ENCODE peak calls at places on chromosome 9, in nine cellular contexts. One of them, this sample, is unnamed. For H3K4me1, the result is how much of the 10 kb centered on the place peaks cover.

GRCh38 chr9:5629312-5630037 is 568 bp downstream of the RIC1 start:
- DNase-seq in esophagus squamous epithelium: no peak
- DNase-seq in psoas muscle: peak
- DNase-seq in uterus: peak
- DNase-seq in fibroblast of lung: peak
- DNase-seq in tibial artery: peak
- DNase-seq in endodermal cell: peak
- DNase-seq in hepatocyte: peak
- DNase-seq in IMR-90: no peak
- DNase-seq in this sample: no peak

GRCh38 chr9:114011313-114011712 is 66.8 kb downstream of the AMBP start:
- DNase-seq in esophagus squamous epithelium: no peak
- DNase-seq in psoas muscle: no peak
- DNase-seq in uterus: peak
- DNase-seq in fibroblast of lung: no peak
- DNase-seq in tibial artery: peak
- DNase-seq in endodermal cell: peak
- DNase-seq in hepatocyte: no peak
- DNase-seq in IMR-90: no peak
- DNase-seq in this sample: no peak

GRCh38 chr9:124802426-124802825 is 25.5 kb downstream of the OLFML2A start:
- DNase-seq in esophagus squamous epithelium: no peak
- DNase-seq in psoas muscle: peak
- DNase-seq in uterus: no peak
- DNase-seq in fibroblast of lung: no peak
- DNase-seq in tibial artery: no peak
- DNase-seq in endodermal cell: no peak
- DNase-seq in hepatocyte: no peak
- DNase-seq in IMR-90: no peak
- DNase-seq in this sample: no peak

GRCh38 chr9:112049834-112050516 is 125.1 kb downstream of the SUSD1 start:
- DNase-seq in esophagus squamous epithelium: no peak
- DNase-seq in psoas muscle: no peak
- DNase-seq in uterus: no peak
- DNase-seq in fibroblast of lung: no peak
- DNase-seq in tibial artery: no peak
- DNase-seq in endodermal cell: peak
- DNase-seq in hepatocyte: no peak
- DNase-seq in IMR-90: no peak
- DNase-seq in this sample: no peak

GRCh38 chr9:133368249-133368881 is 7.5 kb downstream of the SURF4 start:
- DNase-seq in esophagus squamous epithelium: no peak
- DNase-seq in psoas muscle: no peak
- DNase-seq in uterus: no peak
- DNase-seq in fibroblast of lung: no peak
- DNase-seq in tibial artery: no peak
- DNase-seq in endodermal cell: no peak
- DNase-seq in hepatocyte: peak
- DNase-seq in IMR-90: no peak
- DNase-seq in this sample: no peak

GRCh38 chr9:98182069-98182820 is 10.2 kb downstream of the CORO2A start:
- DNase-seq in esophagus squamous epithelium: no peak
- DNase-seq in psoas muscle: peak
- DNase-seq in uterus: no peak
- DNase-seq in fibroblast of lung: no peak
- DNase-seq in tibial artery: no peak
- DNase-seq in endodermal cell: no peak
- DNase-seq in hepatocyte: no peak
- DNase-seq in IMR-90: no peak
- DNase-seq in this sample: no peak

GRCh38 chr9:128325629-128326028 is 3.0 kb downstream of the COQ4 start:
- DNase-seq in esophagus squamous epithelium: no peak
- DNase-seq in psoas muscle: no peak
- DNase-seq in uterus: no peak
- DNase-seq in fibroblast of lung: no peak
- DNase-seq in tibial artery: no peak
- DNase-seq in endodermal cell: no peak
- DNase-seq in hepatocyte: no peak
- DNase-seq in IMR-90: no peak
- DNase-seq in this sample: no peak

GRCh38 chr9:111029260-111029659 is 9.0 kb downstream of the LPAR1 start:
- DNase-seq in esophagus squamous epithelium: no peak
- DNase-seq in psoas muscle: no peak
- DNase-seq in uterus: no peak
- DNase-seq in fibroblast of lung: no peak
- DNase-seq in tibial artery: no peak
- DNase-seq in endodermal cell: no peak
- DNase-seq in hepatocyte: no peak
- DNase-seq in IMR-90: no peak
- DNase-seq in this sample: no peak

GRCh38 chr9:100425758-100426157 is 1.2 kb upstream of the MSANTD3 start:
- DNase-seq in esophagus squamous epithelium: no peak
- DNase-seq in psoas muscle: no peak
- DNase-seq in uterus: no peak
- DNase-seq in fibroblast of lung: no peak
- DNase-seq in tibial artery: no peak
- DNase-seq in endodermal cell: no peak
- DNase-seq in hepatocyte: no peak
- DNase-seq in IMR-90: no peak
- DNase-seq in this sample: no peak

GRCh38 chr9:95045751-95046150 is 271.8 kb downstream of the FANCC start:
- DNase-seq in esophagus squamous epithelium: no peak
- DNase-seq in psoas muscle: no peak
- DNase-seq in uterus: no peak
- DNase-seq in fibroblast of lung: no peak
- DNase-seq in tibial artery: no peak
- DNase-seq in endodermal cell: peak
- DNase-seq in hepatocyte: no peak
- DNase-seq in IMR-90: no peak
- DNase-seq in this sample: no peak

GRCh38 chr9:110217656-110218099 is 9.7 kb upstream of the C9orf152 start:
- DNase-seq in esophagus squamous epithelium: no peak
- DNase-seq in psoas muscle: no peak
- DNase-seq in uterus: peak
- DNase-seq in fibroblast of lung: peak
- DNase-seq in tibial artery: no peak
- DNase-seq in endodermal cell: no peak
- DNase-seq in hepatocyte: peak
- DNase-seq in IMR-90: peak
- DNase-seq in this sample: no peak

GRCh38 chr9:134992755-134993124 is 75.0 kb upstream of the FCN1 start:
- DNase-seq in esophagus squamous epithelium: no peak
- DNase-seq in psoas muscle: peak
- DNase-seq in uterus: peak
- DNase-seq in fibroblast of lung: no peak
- DNase-seq in tibial artery: peak
- DNase-seq in endodermal cell: no peak
- DNase-seq in hepatocyte: no peak
- DNase-seq in IMR-90: no peak
- DNase-seq in this sample: no peak

GRCh38 chr9:116515541-116515940 is 171.6 kb upstream of the TRIM32 start:
- DNase-seq in esophagus squamous epithelium: no peak
- DNase-seq in psoas muscle: no peak
- DNase-seq in uterus: no peak
- DNase-seq in fibroblast of lung: no peak
- DNase-seq in tibial artery: no peak
- DNase-seq in endodermal cell: no peak
- DNase-seq in hepatocyte: no peak
- DNase-seq in IMR-90: no peak
- DNase-seq in this sample: no peak

GRCh38 chr9:34589656-34590375 is at the start of gene CNTFR:
- DNase-seq in esophagus squamous epithelium: no peak
- DNase-seq in psoas muscle: peak
- DNase-seq in uterus: peak
- DNase-seq in fibroblast of lung: no peak
- DNase-seq in tibial artery: peak
- DNase-seq in endodermal cell: no peak
- DNase-seq in hepatocyte: peak
- DNase-seq in IMR-90: no peak
- DNase-seq in this sample: no peak
- H3K4me1 ChIP-seq in esophagus squamous epithelium: under half
- H3K4me1 ChIP-seq in psoas muscle: half or more
- H3K4me1 ChIP-seq in uterus: under half
- H3K4me1 ChIP-seq in fibroblast of lung: under half
- H3K4me1 ChIP-seq in tibial artery: under half
- H3K4me1 ChIP-seq in endodermal cell: under half
- H3K4me1 ChIP-seq in hepatocyte: under half
- H3K4me1 ChIP-seq in IMR-90: under half
- H3K4me1 ChIP-seq in this sample: under half

GRCh38 chr9:121185178-121185745 is 16.4 kb downstream of the RAB14 start:
- DNase-seq in esophagus squamous epithelium: no peak
- DNase-seq in psoas muscle: no peak
- DNase-seq in uterus: no peak
- DNase-seq in fibroblast of lung: no peak
- DNase-seq in tibial artery: no peak
- DNase-seq in endodermal cell: no peak
- DNase-seq in hepatocyte: no peak
- DNase-seq in IMR-90: no peak
- DNase-seq in this sample: no peak

GRCh38 chr9:121184463-121184862 is 17.2 kb downstream of the RAB14 start:
- DNase-seq in esophagus squamous epithelium: no peak
- DNase-seq in psoas muscle: no peak
- DNase-seq in uterus: no peak
- DNase-seq in fibroblast of lung: no peak
- DNase-seq in tibial artery: no peak
- DNase-seq in endodermal cell: no peak
- DNase-seq in hepatocyte: no peak
- DNase-seq in IMR-90: no peak
- DNase-seq in this sample: no peak

GRCh38 chr9:121183666-121184423 is 17.8 kb downstream of the RAB14 start:
- DNase-seq in esophagus squamous epithelium: no peak
- DNase-seq in psoas muscle: no peak
- DNase-seq in uterus: no peak
- DNase-seq in fibroblast of lung: no peak
- DNase-seq in tibial artery: no peak
- DNase-seq in endodermal cell: no peak
- DNase-seq in hepatocyte: no peak
- DNase-seq in IMR-90: no peak
- DNase-seq in this sample: no peak

GRCh38 chr9:121187681-121188305 is 13.9 kb downstream of the RAB14 start:
- DNase-seq in esophagus squamous epithelium: no peak
- DNase-seq in psoas muscle: no peak
- DNase-seq in uterus: no peak
- DNase-seq in fibroblast of lung: no peak
- DNase-seq in tibial artery: no peak
- DNase-seq in endodermal cell: no peak
- DNase-seq in hepatocyte: no peak
- DNase-seq in IMR-90: peak
- DNase-seq in this sample: no peak

GRCh38 chr9:121185774-121186403 is 15.8 kb downstream of the RAB14 start:
- DNase-seq in esophagus squamous epithelium: no peak
- DNase-seq in psoas muscle: no peak
- DNase-seq in uterus: no peak
- DNase-seq in fibroblast of lung: no peak
- DNase-seq in tibial artery: no peak
- DNase-seq in endodermal cell: no peak
- DNase-seq in hepatocyte: no peak
- DNase-seq in IMR-90: no peak
- DNase-seq in this sample: no peak
- H3K4me1 ChIP-seq in esophagus squamous epithelium: under half
- H3K4me1 ChIP-seq in psoas muscle: under half
- H3K4me1 ChIP-seq in uterus: under half
- H3K4me1 ChIP-seq in fibroblast of lung: under half
- H3K4me1 ChIP-seq in tibial artery: under half
- H3K4me1 ChIP-seq in endodermal cell: under half
- H3K4me1 ChIP-seq in hepatocyte: under half
- H3K4me1 ChIP-seq in IMR-90: under half
- H3K4me1 ChIP-seq in this sample: half or more

DNA sequence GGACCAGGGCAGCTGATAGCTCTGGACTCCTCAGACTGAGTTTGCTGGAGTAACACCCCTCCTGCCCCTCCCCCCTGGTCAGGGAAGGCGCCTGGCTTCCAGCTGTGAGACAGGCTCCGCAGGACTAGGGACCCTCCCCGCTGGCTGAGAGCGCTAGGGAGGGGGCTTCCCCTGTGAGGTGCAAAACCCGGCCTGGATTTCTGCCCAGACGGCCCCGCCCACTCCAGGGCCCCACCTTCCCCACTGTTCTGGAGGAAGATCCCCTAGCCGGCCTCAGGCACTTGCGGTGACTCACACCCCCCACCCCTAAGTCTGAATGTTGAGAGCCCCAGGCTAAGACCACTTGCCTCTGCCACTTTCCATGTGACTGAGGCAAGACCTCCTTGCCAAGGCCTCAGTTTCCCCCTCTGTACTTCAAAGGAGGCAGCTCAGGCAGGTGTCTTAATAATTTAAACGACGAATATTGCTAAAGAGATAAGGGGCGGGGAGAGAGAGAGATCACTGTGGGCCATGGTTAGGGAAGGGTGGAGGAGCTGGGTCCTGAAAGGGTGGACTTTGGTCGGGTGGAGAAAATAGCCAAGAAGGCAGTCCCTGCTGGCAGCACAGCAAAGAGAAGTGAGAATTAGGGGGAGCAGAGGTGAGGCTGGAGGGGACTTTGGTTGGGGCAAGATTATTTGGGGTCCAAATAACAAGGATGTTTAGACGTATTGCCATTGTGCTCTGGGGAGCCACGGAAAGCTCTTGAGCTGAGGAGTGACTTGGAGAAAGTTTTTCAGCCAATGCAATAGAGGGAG is 1.0 kb upstream of the DAB2IP start:
- DNase-seq in esophagus squamous epithelium: no peak
- DNase-seq in psoas muscle: peak
- DNase-seq in uterus: peak
- DNase-seq in fibroblast of lung: peak
- DNase-seq in tibial artery: no peak
- DNase-seq in endodermal cell: peak
- DNase-seq in hepatocyte: peak
- DNase-seq in IMR-90: peak
- DNase-seq in this sample: no peak
- H3K4me1 ChIP-seq in esophagus squamous epithelium: under half
- H3K4me1 ChIP-seq in psoas muscle: half or more
- H3K4me1 ChIP-seq in uterus: under half
- H3K4me1 ChIP-seq in fibroblast of lung: under half
- H3K4me1 ChIP-seq in tibial artery: under half
- H3K4me1 ChIP-seq in endodermal cell: under half
- H3K4me1 ChIP-seq in hepatocyte: under half
- H3K4me1 ChIP-seq in IMR-90: under half
- H3K4me1 ChIP-seq in this sample: under half

DNA sequence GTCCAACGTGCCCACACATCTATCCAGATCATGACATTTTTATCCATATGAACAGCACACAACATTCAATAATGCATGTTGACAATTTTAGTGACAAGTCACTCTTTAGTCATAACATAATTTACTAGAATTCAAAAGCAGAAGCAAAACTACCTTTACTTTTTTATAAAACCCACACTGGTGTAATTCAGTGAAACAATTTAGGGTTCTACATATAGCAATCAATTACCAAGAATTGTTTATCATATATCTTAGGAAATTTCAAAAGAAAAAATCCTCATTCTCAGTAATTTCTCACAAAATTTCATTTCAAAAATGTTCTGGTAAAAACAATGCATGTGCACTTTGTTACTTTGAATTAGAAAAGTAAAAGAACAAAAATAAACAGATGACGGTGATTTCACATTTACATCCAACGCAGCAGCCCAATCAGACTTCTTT is 12.6 kb downstream of the AUH start:
- DNase-seq in esophagus squamous epithelium: no peak
- DNase-seq in psoas muscle: no peak
- DNase-seq in uterus: no peak
- DNase-seq in fibroblast of lung: no peak
- DNase-seq in tibial artery: no peak
- DNase-seq in endodermal cell: no peak
- DNase-seq in hepatocyte: no peak
- DNase-seq in IMR-90: no peak
- DNase-seq in this sample: no peak
- H3K4me1 ChIP-seq in esophagus squamous epithelium: under half
- H3K4me1 ChIP-seq in psoas muscle: under half
- H3K4me1 ChIP-seq in uterus: under half
- H3K4me1 ChIP-seq in fibroblast of lung: under half
- H3K4me1 ChIP-seq in tibial artery: under half
- H3K4me1 ChIP-seq in endodermal cell: under half
- H3K4me1 ChIP-seq in hepatocyte: under half
- H3K4me1 ChIP-seq in IMR-90: under half
- H3K4me1 ChIP-seq in this sample: under half

GRCh38 chr9:8868632-8869031 is 1069.1 kb upstream of the DMAC1 start:
- DNase-seq in esophagus squamous epithelium: no peak
- DNase-seq in psoas muscle: no peak
- DNase-seq in uterus: no peak
- DNase-seq in fibroblast of lung: no peak
- DNase-seq in tibial artery: no peak
- DNase-seq in endodermal cell: no peak
- DNase-seq in hepatocyte: no peak
- DNase-seq in IMR-90: no peak
- DNase-seq in this sample: no peak
- H3K4me1 ChIP-seq in esophagus squamous epithelium: under half
- H3K4me1 ChIP-seq in psoas muscle: under half
- H3K4me1 ChIP-seq in uterus: under half
- H3K4me1 ChIP-seq in fibroblast of lung: under half
- H3K4me1 ChIP-seq in tibial artery: under half
- H3K4me1 ChIP-seq in endodermal cell: under half
- H3K4me1 ChIP-seq in hepatocyte: under half
- H3K4me1 ChIP-seq in IMR-90: under half
- H3K4me1 ChIP-seq in this sample: under half

This sample was measured in CD8-positive, alpha-beta memory T cell.